ENCODE peak calls at places on chromosomes 6 and 20, in seven cellular contexts. R is activated naive CD8-positive, alpha-beta T cell treated with anti-CD3 and anti-CD28 coated beads, Interleukin-2, amount 50 U/mL, for 24 hours; N is activated CD8-positive, alpha-beta T cell treated with anti-CD3 and anti-CD28 coated beads for 36 hours; A is activated CD4-positive, alpha-beta T cell treated with anti-CD3 and anti-CD28 coated beads, Interleukin-2, amount 10 ng/mL, durations not matched to agents 7 days and 5 days; M is iris pigment epithelial cell; E is amniotic stem cell; L is stimulated activated CD8-positive, alpha-beta memory T cell treated with anti-CD3 and anti-CD28 coated beads, Interleukin-12 subunit alpha, Interleukin-12 subunit beta, amount 100 ng/mL, for 1 hour. Z is an unnamed sample.

GRCh38 chr20:1505361-1505760 is 14.1 kb upstream of the SIRPB2 start:
- DNase-seq in E (no peak), N (no peak), R (no peak), M (peak; percentile 24), L (no peak), A (no peak), Z (no peak)

GRCh38 chr20:956330-956951 is 40.3 kb upstream of the ANGPT4 start:
- DNase-seq in R (peak; percentile 75), E (peak; percentile 52), L (peak; percentile 60), A (peak; percentile 76), M (peak; percentile 46), N (peak; percentile 84), Z (peak; percentile 73)

GRCh38 chr6:165677091-165677490 is 14.1 kb upstream of the PDE10A start:
- DNase-seq in R (no peak), N (no peak), L (no peak), A (no peak), E (no peak), M (no peak), Z (no peak)

GRCh38 chr20:45067558-45067957 is 33.4 kb downstream of the KCNS1 start:
- DNase-seq in M (peak; percentile 57), A (no peak), N (no peak), L (no peak), E (no peak), R (no peak), Z (no peak)

GRCh38 chr6:117740605-117741004 is 65.3 kb downstream of the NUS1 start:
- DNase-seq in L (no peak), E (no peak), M (no peak), R (no peak), A (no peak), N (no peak), Z (no peak)

GRCh38 chr6:146315321-146316254 is 228.0 kb upstream of the RAB32 start:
- DNase-seq in L (no peak), A (no peak), E (no peak), M (no peak), N (no peak), R (no peak), Z (no peak)

GRCh38 chr6:16257999-16258708 is 19.8 kb downstream of the GMPR start:
- DNase-seq in M (no peak), A (no peak), N (peak; percentile 7), E (no peak), L (no peak), R (no peak), Z (no peak)

GRCh38 chr6:139597781-139598368 is 223.4 kb upstream of the CITED2 start:
- DNase-seq in L (no peak), E (peak; percentile 89), M (peak; percentile 98), R (no peak), N (no peak), A (no peak), Z (no peak)

GRCh38 chr6:146915671-146916127 is 288.5 kb upstream of the STXBP5 start:
- DNase-seq in L (no peak), A (no peak), N (no peak), E (no peak), M (peak; percentile 46), R (no peak), Z (no peak)

Z was measured in endothelial cell.